ENCODE peak calls at places on chromosomes 5 and 9, in six cellular contexts. S is cardiac muscle cell, C is thyroid gland, F is spleen, R is GM12878, U is fibroblast of pulmonary artery. M is an unnamed sample.

GRCh38 chr5:43192558-43193170 is 639 bp downstream of the NIM1K start:
- DNase-seq in S (peak), C (peak), F (peak), R (no peak), U (peak), M (no peak)

GRCh38 chr9:79984429-79985067 is 412.8 kb downstream of the TLE4 start:
- DNase-seq in S (no peak), C (no peak), F (no peak), R (no peak), U (no peak), M (no peak)

GRCh38 chr5:135060021-135060420 is 26.0 kb upstream of the PITX1 start:
- DNase-seq in S (no peak), C (no peak), F (peak), R (no peak), U (no peak), M (no peak)

GRCh38 chr9:112532427-112532826 is 45.8 kb downstream of the KIAA1958 start:
- DNase-seq in S (no peak), C (no peak), F (no peak), R (no peak), U (peak), M (peak)

GRCh38 chr9:107106416-107106815 is 176.7 kb upstream of the RAD23B start:
- DNase-seq in S (no peak), C (no peak), F (no peak), R (no peak), U (no peak), M (no peak)

GRCh38 chr5:146283344-146283761 is 55.3 kb upstream of the POU4F3 start:
- DNase-seq in S (no peak), C (no peak), F (no peak), R (no peak), U (peak), M (peak)

GRCh38 chr5:38640012-38640395 is 83.6 kb upstream of the LIFR start:
- DNase-seq in S (no peak), C (no peak), F (no peak), R (no peak), U (peak), M (no peak)

GRCh38 chr5:5304361-5305035 is 118.0 kb upstream of the ICE1 start:
- DNase-seq in S (no peak), C (no peak), F (no peak), R (no peak), U (no peak), M (no peak)

GRCh38 chr5:45295231-45295630 is 400.9 kb downstream of the HCN1 start:
- DNase-seq in S (no peak), C (no peak), F (no peak), R (no peak), U (no peak), M (no peak)

GRCh38 chr9:75601280-75601679 is 289.2 kb upstream of the PCSK5 start:
- DNase-seq in S (peak), C (peak), F (no peak), R (no peak), U (no peak), M (no peak)

GRCh38 chr5:151125421-151125820 is 32.2 kb downstream of the ANXA6 start:
- DNase-seq in S (no peak), C (no peak), F (no peak), R (peak), U (no peak), M (no peak)

GRCh38 chr9:124197177-124198095 is 60.3 kb upstream of the NEK6 start:
- DNase-seq in S (no peak), C (no peak), F (peak), R (peak), U (no peak), M (no peak)

GRCh38 chr5:173155912-173156311 is 11.6 kb downstream of the BNIP1 start:
- DNase-seq in S (no peak), C (no peak), F (no peak), R (no peak), U (no peak), M (no peak)

GRCh38 chr9:95190413-95190812 is 127.1 kb downstream of the FANCC start:
- DNase-seq in S (no peak), C (no peak), F (no peak), R (no peak), U (no peak), M (no peak)
- H3K4me3 ChIP-seq in S (no peak), C (no peak), F (no peak), R (no peak), U (no peak), M (no peak)

DNA sequence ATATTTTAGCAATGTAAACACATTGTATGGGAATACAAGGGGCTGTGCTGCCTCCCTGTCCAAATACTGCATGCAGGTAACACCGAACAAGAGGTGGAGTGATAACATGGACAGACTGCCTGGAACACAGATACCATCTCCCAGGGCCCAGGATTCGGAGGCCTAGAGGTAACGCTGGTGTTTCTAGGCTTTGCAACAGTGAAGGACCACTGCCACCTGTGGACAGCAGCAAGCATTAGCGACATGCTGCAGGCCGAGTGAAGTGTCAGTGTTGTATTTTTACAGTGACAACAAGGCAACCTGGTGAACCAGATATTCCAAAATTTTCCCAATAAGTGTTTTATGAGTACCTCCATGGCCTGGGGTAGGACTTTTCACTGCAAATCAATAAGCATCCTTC is 379.2 kb downstream of the DMRT2 start:
- DNase-seq in S (peak), C (peak), F (no peak), R (no peak), U (peak), M (no peak)
- TF ChIP-seq CTCF in S (peak), C (peak), F (no peak), R (no peak), U (no peak), M (peak)

GRCh38 chr9:128552153-128552743 is at the start of gene SPTAN1:
- DNase-seq in S (peak), C (peak), F (peak), R (peak), U (peak), M (peak)

GRCh38 chr9:128552744-128553221 is 396 bp downstream of the SPTAN1 start:
- DNase-seq in S (peak), C (peak), F (peak), R (no peak), U (peak), M (no peak)

GRCh38 chr9:128551652-128552152 is 685 bp upstream of the SPTAN1 start:
- DNase-seq in S (no peak), C (no peak), F (no peak), R (no peak), U (no peak), M (peak)

GRCh38 chr9:128550226-128550625 is 2.2 kb upstream of the SPTAN1 start:
- DNase-seq in S (no peak), C (no peak), F (no peak), R (no peak), U (no peak), M (no peak)

GRCh38 chr9:128550770-128551651 is 1.4 kb upstream of the SPTAN1 start:
- DNase-seq in S (no peak), C (peak), F (no peak), R (no peak), U (peak), M (no peak)
- H3K4me3 ChIP-seq in S (peak), C (no peak), F (peak), R (peak), U (peak), M (no peak)

GRCh38 chr5:91219141-91219802 is 163.8 kb downstream of the ARRDC3 start:
- DNase-seq in S (no peak), C (peak), F (no peak), R (no peak), U (peak), M (peak)

GRCh38 chr5:91217859-91218258 is 165.3 kb downstream of the ARRDC3 start:
- DNase-seq in S (no peak), C (no peak), F (no peak), R (no peak), U (no peak), M (no peak)

GRCh38 chr5:91222482-91222881 is 160.6 kb downstream of the ARRDC3 start:
- DNase-seq in S (no peak), C (no peak), F (no peak), R (no peak), U (no peak), M (no peak)

GRCh38 chr5:91221917-91222316 is 161.2 kb downstream of the ARRDC3 start:
- DNase-seq in S (no peak), C (no peak), F (no peak), R (no peak), U (no peak), M (no peak)

GRCh38 chr5:91219803-91220371 is 163.2 kb downstream of the ARRDC3 start:
- DNase-seq in S (no peak), C (peak), F (no peak), R (no peak), U (peak), M (peak)
- TF ChIP-seq CTCF in S (peak), C (peak), F (no peak), R (peak), U (peak), M (peak)

GRCh38 chr9:128687453-128687852 is 1.6 kb upstream of the SET start:
- DNase-seq in S (no peak), C (no peak), F (peak), R (no peak), U (no peak), M (no peak)
- H3K4me3 ChIP-seq in S (no peak), C (no peak), F (peak), R (peak), U (no peak), M (no peak)

GRCh38 chr5:141084487-141084989 is 9.9 kb upstream of the PCDHB2 start:
- DNase-seq in S (peak), C (peak), F (no peak), R (no peak), U (peak), M (peak)
- TF ChIP-seq CTCF in S (peak), C (peak), F (peak), R (no peak), U (peak), M (peak)

DNA sequence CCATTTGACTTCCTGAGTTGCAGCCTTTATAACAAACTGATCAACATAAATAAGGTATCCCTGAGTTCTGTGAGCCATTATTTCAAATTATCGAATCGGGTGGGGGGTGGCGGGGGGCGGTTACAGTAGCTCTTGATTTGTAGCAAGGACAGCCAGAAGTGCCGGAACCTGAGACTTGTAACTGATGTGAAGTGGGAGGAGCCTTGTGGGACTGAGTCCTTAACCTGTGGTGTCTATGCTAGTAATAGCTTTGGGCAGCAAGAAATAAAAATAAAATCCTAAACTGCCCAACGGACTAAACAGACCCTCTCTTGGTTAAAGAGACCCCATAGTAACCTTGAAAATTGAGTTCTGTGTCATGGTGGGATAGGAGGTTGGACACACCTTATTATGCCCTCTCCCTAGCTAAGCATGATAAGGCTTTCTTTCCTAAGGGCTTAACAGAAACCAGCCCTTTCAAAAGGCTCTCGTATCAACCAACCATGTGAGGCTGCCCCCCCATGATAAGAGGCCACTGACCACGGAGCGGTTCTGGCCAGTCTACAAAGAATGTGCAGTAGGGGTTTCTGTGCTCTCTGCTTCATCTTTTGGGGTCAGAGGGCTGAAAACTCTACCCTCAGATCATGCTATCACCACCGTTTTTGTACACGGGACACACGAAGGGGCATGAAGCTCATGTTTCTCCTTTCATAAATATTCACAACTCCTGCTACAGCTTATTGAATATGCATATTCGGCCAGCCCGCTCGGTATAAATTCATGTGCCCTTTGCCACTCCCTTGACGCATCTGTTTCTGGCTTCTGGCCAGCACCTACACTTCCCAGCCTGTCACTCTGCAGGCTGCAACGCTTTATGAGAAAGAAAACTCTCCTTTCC is 39.5 kb upstream of the IQGAP2 start:
- DNase-seq in S (peak), C (peak), F (no peak), R (no peak), U (no peak), M (no peak)
- H3K4me3 ChIP-seq in S (no peak), C (no peak), F (no peak), R (no peak), U (no peak), M (no peak)

DNA sequence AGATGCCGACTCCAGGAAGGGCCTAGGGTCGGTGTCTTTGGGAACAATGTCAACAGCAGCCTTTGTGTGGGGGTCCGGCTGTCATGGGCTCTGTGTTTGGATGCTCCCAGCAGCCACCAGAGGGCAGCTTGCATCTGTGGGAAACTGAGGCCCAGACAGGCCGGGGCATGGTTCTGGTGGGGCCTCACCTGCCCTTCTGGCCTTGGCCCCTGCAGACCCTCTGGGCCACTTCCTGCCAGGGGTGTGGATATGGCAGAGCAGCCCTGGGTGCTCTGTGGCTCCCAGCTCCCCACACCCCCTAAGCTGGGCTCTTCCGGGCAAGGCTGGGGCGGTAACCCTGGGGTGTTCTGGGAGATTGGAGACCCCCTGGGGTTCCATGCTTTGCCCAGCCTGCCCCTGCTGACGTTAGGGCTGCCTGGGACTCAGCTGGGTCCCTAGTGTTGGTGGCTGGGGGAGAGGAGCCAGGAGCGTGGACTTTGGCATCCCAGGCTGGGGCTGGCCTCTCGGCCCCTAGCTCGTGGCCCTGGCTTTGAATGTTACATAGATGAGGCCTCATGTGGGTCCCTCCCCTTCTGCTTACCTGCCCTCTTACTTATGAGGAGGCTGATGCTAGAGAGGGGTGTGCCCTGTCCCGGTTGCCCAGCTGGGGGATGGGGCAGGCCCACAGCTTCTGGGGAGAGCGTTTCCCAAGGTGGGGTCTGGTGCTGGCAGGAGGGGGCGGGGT is 38.3 kb downstream of the RXRA start:
- DNase-seq in S (no peak), C (no peak), F (no peak), R (no peak), U (no peak), M (no peak)
- TF ChIP-seq CTCF in S (no peak), C (no peak), F (peak), R (peak), U (no peak), M (peak)

M was measured in AG09309.